ENCODE peak calls at places on chromosomes 12 and 14, in five cellular contexts. G is fibroblast of lung, J is IMR-90, P is neural progenitor cell, N is DND-41. S is an unnamed sample.

GRCh38 chr12:94721173-94721572 is 70.8 kb upstream of the TMCC3 start:
- DNase-seq in G (no peak), J (no peak), P (no peak), N (no peak), S (no peak)

GRCh38 chr14:68771631-68772030 is 21.2 kb downstream of the ZFP36L1 start:
- DNase-seq in G (no peak), J (no peak), P (no peak), N (no peak), S (peak; percentile 66)

GRCh38 chr12:107200394-107200793 is 107.0 kb upstream of the CRY1 start:
- DNase-seq in G (peak; percentile 26), J (peak; percentile 87), P (no peak), N (no peak), S (no peak)

GRCh38 chr12:49912345-49912744 is 8.6 kb upstream of the FAIM2 start:
- DNase-seq in G (no peak), J (no peak), P (no peak), N (no peak), S (no peak)

GRCh38 chr12:131975228-131975627 is 25.5 kb downstream of the EP400 start:
- DNase-seq in G (no peak), J (no peak), P (no peak), N (no peak), S (no peak)

GRCh38 chr12:45257185-45257585 is 41.3 kb downstream of the ANO6 start:
- DNase-seq in G (no peak), J (no peak), P (no peak), N (no peak), S (no peak)

GRCh38 chr14:50830044-50830931 is 674 bp downstream of the NIN start:
- DNase-seq in G (peak; percentile 41), J (peak; percentile 41), P (peak; percentile 92), N (peak; percentile 69), S (peak; percentile 85)

GRCh38 chr14:101060171-101060601 is 156.7 kb upstream of the RTL1 start:
- DNase-seq in G (no peak), J (no peak), P (no peak), N (no peak), S (peak; percentile 41)

GRCh38 chr12:54439521-54440255 is 20.6 kb upstream of the ITGA5 start:
- DNase-seq in G (peak; percentile 84), J (peak; percentile 86), P (peak; percentile 64), N (peak; percentile 25), S (no peak)

GRCh38 chr12:19036673-19037357 is 92.7 kb upstream of the PLEKHA5 start:
- DNase-seq in G (no peak), J (peak; percentile 39), P (no peak), N (no peak), S (no peak)

GRCh38 chr14:78356406-78356805 is 186.2 kb downstream of the NRXN3 start:
- DNase-seq in G (no peak), J (no peak), P (peak; percentile 71), N (no peak), S (no peak)

GRCh38 chr12:47041327-47041726 is 38.1 kb upstream of the PCED1B start:
- DNase-seq in G (no peak), J (no peak), P (no peak), N (no peak), S (no peak)

GRCh38 chr12:66503746-66504145 is 175.1 kb downstream of the GRIP1 start:
- DNase-seq in G (no peak), J (no peak), P (no peak), N (no peak), S (no peak)

GRCh38 chr12:28937196-28937595 is 211.9 kb upstream of the FAR2 start:
- DNase-seq in G (peak; percentile 23), J (peak; percentile 76), P (no peak), N (no peak), S (no peak)

GRCh38 chr12:103928736-103929050 is 1.5 kb upstream of the HSP90B1 start:
- DNase-seq in G (no peak), J (no peak), P (no peak), N (no peak), S (no peak)

GRCh38 chr12:108240027-108240785 is 98.9 kb downstream of the CMKLR1 start:
- DNase-seq in G (no peak), J (no peak), P (no peak), N (no peak), S (no peak)

GRCh38 chr14:100677925-100678765 is 48.5 kb upstream of the DLK1 start:
- DNase-seq in G (peak; percentile 86), J (peak; percentile 52), P (peak; percentile 70), N (no peak), S (no peak)

GRCh38 chr12:122997343-122998250 is 17.1 kb downstream of the ARL6IP4 start:
- DNase-seq in G (no peak), J (no peak), P (no peak), N (no peak), S (peak; percentile 71)

GRCh38 chr14:87149583-87150354 is 843.2 kb downstream of the GALC start:
- DNase-seq in G (peak; percentile 80), J (peak; percentile 77), P (peak; percentile 55), N (no peak), S (no peak)

GRCh38 chr12:119229837-119230236 is 51.1 kb downstream of the HSPB8 start:
- DNase-seq in G (peak; percentile 52), J (peak; percentile 42), P (peak; percentile 84), N (peak; percentile 16), S (no peak)

GRCh38 chr12:55659486-55660385 is 23.0 kb downstream of the OR10P1 start:
- DNase-seq in G (peak; percentile 28), J (peak; percentile 9), P (peak; percentile 49), N (no peak), S (no peak)

GRCh38 chr12:70733385-70733784 is 96.2 kb upstream of the PTPRB start:
- DNase-seq in G (peak; percentile 86), J (peak; percentile 67), P (peak; percentile 73), N (peak; percentile 17), S (no peak)

GRCh38 chr12:101759396-101760047 is 20.3 kb upstream of the SYCP3 start:
- DNase-seq in G (peak; percentile 58), J (peak; percentile 35), P (peak; percentile 46), N (no peak), S (no peak)

GRCh38 chr12:101767537-101767936 is 28.3 kb upstream of the SYCP3 start:
- DNase-seq in G (no peak), J (no peak), P (no peak), N (no peak), S (no peak)

GRCh38 chr12:101764393-101764792 is 25.1 kb upstream of the SYCP3 start:
- DNase-seq in G (no peak), J (no peak), P (no peak), N (no peak), S (no peak)

GRCh38 chr12:101761347-101761746 is 22.1 kb upstream of the SYCP3 start:
- DNase-seq in G (peak; percentile 12), J (peak; percentile 79), P (no peak), N (no peak), S (no peak)

DNA sequence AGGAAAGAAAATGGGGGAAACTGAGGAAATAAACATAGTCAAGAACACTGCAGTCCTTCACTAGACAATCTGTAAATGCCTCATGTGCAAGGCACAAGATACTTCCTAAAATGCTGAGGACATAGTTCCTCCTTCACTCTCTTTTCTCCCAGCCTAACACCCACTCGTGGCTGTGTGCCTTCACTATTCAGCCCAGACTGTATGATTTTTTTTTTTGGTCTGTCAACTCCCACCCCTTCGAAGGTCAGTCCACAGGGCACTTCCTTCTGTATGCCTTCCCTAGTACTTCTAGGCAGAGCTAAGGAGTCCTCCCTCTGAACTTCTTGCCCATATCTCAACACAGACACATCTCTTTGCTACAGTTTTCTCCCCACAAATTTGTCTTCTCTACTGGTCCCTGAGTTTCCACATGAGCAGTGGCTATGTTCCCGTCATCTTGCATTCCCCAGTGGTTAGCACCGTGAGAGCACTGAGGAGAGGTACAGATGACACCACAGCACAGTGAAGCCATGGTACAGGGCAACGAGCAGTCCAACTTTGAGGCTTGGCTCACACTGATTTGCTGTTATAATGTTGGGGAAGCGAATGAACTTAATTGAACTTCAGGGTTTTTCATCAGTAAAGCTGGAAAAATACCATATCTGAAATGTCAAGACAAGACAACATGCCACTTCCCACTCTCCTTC is 24.1 kb upstream of the SYCP3 start:
- DNase-seq in G (no peak), J (no peak), P (no peak), N (no peak), S (no peak)
- H3K4me3 ChIP-seq in G (no peak overlapping the region), J (no peak overlapping the region), P (no peak overlapping the region), N (no peak overlapping the region), S (no peak overlapping the region)

DNA sequence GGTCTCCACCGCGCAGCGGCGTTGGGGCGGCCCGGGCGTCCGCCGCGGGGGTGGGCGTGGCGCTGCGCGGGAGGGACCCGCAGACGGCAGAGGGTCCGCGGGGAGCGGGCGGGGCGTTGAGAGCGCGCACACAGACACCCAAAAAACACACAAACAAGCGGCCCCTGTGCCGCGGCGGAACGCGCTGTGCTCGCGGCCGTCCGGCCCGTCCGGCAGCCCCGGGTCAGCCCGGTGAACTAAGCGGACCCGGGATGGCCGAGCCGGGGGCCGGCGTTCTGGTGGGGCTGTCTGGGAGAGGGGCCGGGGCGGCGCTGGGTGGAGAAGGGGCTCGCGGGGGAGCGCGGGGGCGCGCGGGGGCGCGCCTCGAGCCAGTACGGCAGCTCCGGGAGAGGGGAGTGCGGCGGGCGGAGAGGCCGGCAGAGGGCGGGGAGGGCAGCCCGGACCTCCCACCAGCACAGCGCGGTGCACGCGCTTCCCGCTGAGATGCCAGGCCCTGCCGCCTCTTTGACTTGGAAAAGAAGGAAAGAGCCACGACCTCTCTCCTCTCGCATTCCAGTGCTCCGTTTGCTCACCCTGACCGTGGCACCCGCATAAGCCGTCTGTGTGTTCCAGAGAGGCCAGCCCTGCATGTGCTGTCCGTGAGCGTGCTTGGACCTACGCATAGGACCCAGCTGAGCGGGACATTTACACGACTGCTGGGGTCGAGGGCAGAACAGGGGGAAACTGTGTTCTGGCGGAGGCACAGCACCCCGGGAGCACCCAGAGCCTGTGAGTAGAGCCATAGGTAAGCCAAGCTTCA is 10.3 kb downstream of the SLC6A12 start:
- DNase-seq in G (no peak), J (no peak), P (peak; percentile 82), N (no peak), S (no peak)
- TF ChIP-seq CTCF in G (no peak), J (no peak), P (peak; percentile 30), N (no peak), S (no peak)

DNA sequence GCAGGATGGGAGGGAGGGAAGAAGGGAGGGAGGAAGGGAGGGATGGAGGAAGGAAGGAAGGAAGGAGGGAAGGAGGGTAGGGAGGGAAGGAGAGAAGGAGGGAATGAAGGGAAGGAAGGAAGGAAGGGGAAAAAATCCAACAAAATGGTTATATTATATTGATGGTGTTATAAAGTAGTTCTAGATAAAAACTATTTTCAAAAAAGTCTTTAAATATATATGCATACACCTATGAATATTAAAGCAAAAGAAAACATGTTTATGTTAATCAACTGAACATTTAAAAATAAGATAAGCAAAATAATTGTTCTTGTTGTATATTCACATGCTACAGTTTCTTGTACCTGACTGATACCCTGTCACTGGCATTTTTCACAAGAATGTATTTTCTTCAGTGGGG is 1.9 kb downstream of the BDKRB1 start:
- DNase-seq in G (no peak), J (no peak), P (no peak), N (no peak), S (no peak)
- H3K9ac ChIP-seq in G (no peak overlapping the region), J (peak overlapping the region; percentile 68), P (no peak overlapping the region), N (no peak overlapping the region), S (no peak overlapping the region)

GRCh38 chr12:92151916-92152315 is 6.3 kb upstream of the BTG1 start:
- DNase-seq in G (no peak), J (no peak), P (no peak), N (no peak), S (no peak)

GRCh38 chr12:92155733-92156132 is 10.1 kb upstream of the BTG1 start:
- DNase-seq in G (no peak), J (peak; percentile 46), P (no peak), N (no peak), S (no peak)

GRCh38 chr12:92158711-92159534 is 13.3 kb upstream of the BTG1 start:
- DNase-seq in G (peak; percentile 9), J (no peak), P (no peak), N (no peak), S (no peak)

GRCh38 chr12:92156139-92156538 is 10.5 kb upstream of the BTG1 start:
- DNase-seq in G (no peak), J (no peak), P (no peak), N (no peak), S (no peak)

GRCh38 chr12:92156704-92157395 is 11.2 kb upstream of the BTG1 start:
- DNase-seq in G (no peak), J (no peak), P (no peak), N (no peak), S (no peak)
- H3K4me3 ChIP-seq in G (no peak overlapping the region), J (no peak overlapping the region), P (no peak overlapping the region), N (no peak overlapping the region), S (no peak overlapping the region)

S was measured in kidney.